ENCODE peak calls at places on chromosome 9, in seven cellular contexts. G is activated gamma-delta T cell, D is HFF-Myc, C is NCI-H1105 treated with DMSO at 0.1 percent for 48 hours, E is SK-MEL-5, Q is foreskin fibroblast, P is NCI-H1694. V is an unnamed sample.

GRCh38 chr9:18498947-18499585 is 25.1 kb downstream of the ADAMTSL1 start:
- DNase-seq in G (no peak), D (no peak), C (no peak), E (no peak), Q (no peak), P (no peak), V (no peak)

GRCh38 chr9:77876091-77876490 is 155.5 kb downstream of the GNAQ start:
- DNase-seq in G (no peak), D (no peak), C (no peak), E (peak), Q (no peak), P (no peak), V (peak)

GRCh38 chr9:123893831-123894460 is 36.0 kb downstream of the DENND1A start:
- DNase-seq in G (no peak), D (no peak), C (no peak), E (peak), Q (peak), P (no peak), V (peak)

GRCh38 chr9:127224883-127225739 is 39.5 kb upstream of the GARNL3 start:
- DNase-seq in G (peak), D (no peak), C (peak), E (peak), Q (peak), P (peak), V (peak)

GRCh38 chr9:113181165-113181564 is 30.4 kb downstream of the SLC31A2 start:
- DNase-seq in G (no peak), D (no peak), C (no peak), E (no peak), Q (no peak), P (no peak), V (no peak)

GRCh38 chr9:98575379-98576346 is 133.1 kb downstream of the GABBR2 start:
- DNase-seq in G (no peak), D (peak), C (no peak), E (no peak), Q (no peak), P (no peak), V (peak)

GRCh38 chr9:34451135-34451534 is 7.2 kb downstream of the FAM219A start:
- DNase-seq in G (no peak), D (no peak), C (no peak), E (no peak), Q (no peak), P (no peak), V (no peak)

GRCh38 chr9:120312031-120312430 is 267.9 kb downstream of the CDK5RAP2 start:
- DNase-seq in G (no peak), D (no peak), C (no peak), E (no peak), Q (no peak), P (no peak), V (no peak)

GRCh38 chr9:68546596-68547390 is 6.1 kb upstream of the TMEM252 start:
- DNase-seq in G (no peak), D (no peak), C (no peak), E (no peak), Q (no peak), P (no peak), V (no peak)

GRCh38 chr9:129506892-129507291 is 114.0 kb downstream of the C9orf50 start:
- DNase-seq in G (no peak), D (no peak), C (no peak), E (peak), Q (no peak), P (no peak), V (peak)

GRCh38 chr9:81070689-81071088 is 618.7 kb downstream of the TLE1 start:
- DNase-seq in G (no peak), D (no peak), C (no peak), E (no peak), Q (no peak), P (no peak), V (no peak)

GRCh38 chr9:130159057-130159456 is 13.1 kb upstream of the NCS1 start:
- DNase-seq in G (no peak), D (no peak), C (no peak), E (no peak), Q (no peak), P (no peak), V (no peak)

GRCh38 chr9:5438301-5439162 is 807 bp upstream of the PLGRKT start:
- DNase-seq in G (no peak), D (no peak), C (no peak), E (no peak), Q (no peak), P (no peak), V (peak)

GRCh38 chr9:130220351-130220750 is 45.2 kb upstream of the HMCN2 start:
- DNase-seq in G (no peak), D (no peak), C (no peak), E (no peak), Q (peak), P (no peak), V (peak)